ENCODE peak calls at places on chromosome 22, in four cellular contexts. One of them, this sample, is unnamed.

GRCh38 chr22:23225724-23226496 is 45.6 kb downstream of the BCR start:
- DNase-seq in GM23338: no peak
- DNase-seq in upper lobe of right lung: peak; percentile 85
- DNase-seq in brain microvascular endothelial cell: peak; percentile 21
- DNase-seq in this sample: no peak

GRCh38 chr22:18987765-18988164 is 51.7 kb upstream of the PRODH start:
- DNase-seq in GM23338: peak; percentile 87
- DNase-seq in upper lobe of right lung: peak; percentile 68
- DNase-seq in brain microvascular endothelial cell: no peak
- DNase-seq in this sample: no peak

GRCh38 chr22:39349506-39349966 is 255 bp upstream of the SYNGR1 start:
- DNase-seq in GM23338: peak; percentile 77
- DNase-seq in upper lobe of right lung: no peak
- DNase-seq in brain microvascular endothelial cell: no peak
- DNase-seq in this sample: no peak

GRCh38 chr22:20807315-20807752 is 33.4 kb downstream of the SERPIND1 start:
- DNase-seq in GM23338: no peak
- DNase-seq in upper lobe of right lung: no peak
- DNase-seq in brain microvascular endothelial cell: peak; percentile 81
- DNase-seq in this sample: peak; percentile 26

GRCh38 chr22:20579273-20580120 is 72.1 kb downstream of the MED15 start:
- DNase-seq in GM23338: no peak
- DNase-seq in upper lobe of right lung: no peak
- DNase-seq in brain microvascular endothelial cell: no peak
- DNase-seq in this sample: no peak

GRCh38 chr22:29625090-29625825 is 21.8 kb downstream of the NF2 start:
- DNase-seq in GM23338: peak; percentile 61
- DNase-seq in upper lobe of right lung: no peak
- DNase-seq in brain microvascular endothelial cell: peak; percentile 68
- DNase-seq in this sample: no peak

GRCh38 chr22:43342347-43343261 is 568 bp downstream of the SCUBE1 start:
- DNase-seq in GM23338: peak; percentile 47
- DNase-seq in upper lobe of right lung: no peak
- DNase-seq in brain microvascular endothelial cell: no peak
- DNase-seq in this sample: no peak

GRCh38 chr22:28442264-28442950 is 237.2 kb downstream of the TTC28 start:
- DNase-seq in GM23338: peak; percentile 93
- DNase-seq in upper lobe of right lung: peak; percentile 92
- DNase-seq in brain microvascular endothelial cell: peak; percentile 54
- DNase-seq in this sample: peak; percentile 94

GRCh38 chr22:23219787-23220484 is 39.6 kb downstream of the BCR start:
- DNase-seq in GM23338: no peak
- DNase-seq in upper lobe of right lung: peak; percentile 77
- DNase-seq in brain microvascular endothelial cell: peak; percentile 53
- DNase-seq in this sample: peak; percentile 66

GRCh38 chr22:32901925-32902324 is 100.4 kb downstream of the TIMP3 start:
- DNase-seq in GM23338: no peak
- DNase-seq in upper lobe of right lung: no peak
- DNase-seq in brain microvascular endothelial cell: no peak
- DNase-seq in this sample: no peak
- TF ChIP-seq CTCF in GM23338: peak; percentile 38
- TF ChIP-seq CTCF in upper lobe of right lung: no peak
- TF ChIP-seq CTCF in brain microvascular endothelial cell: no peak
- TF ChIP-seq CTCF in this sample: peak; percentile 39

GRCh38 chr22:37130031-37130430 is 19.7 kb downstream of the IL2RB start:
- DNase-seq in GM23338: no peak
- DNase-seq in upper lobe of right lung: no peak
- DNase-seq in brain microvascular endothelial cell: no peak
- DNase-seq in this sample: no peak

GRCh38 chr22:37126383-37126782 is 16.9 kb upstream of the TMPRSS6 start:
- DNase-seq in GM23338: peak; percentile 55
- DNase-seq in upper lobe of right lung: no peak
- DNase-seq in brain microvascular endothelial cell: no peak
- DNase-seq in this sample: no peak

GRCh38 chr22:37127350-37127878 is 17.9 kb upstream of the TMPRSS6 start:
- DNase-seq in GM23338: no peak
- DNase-seq in upper lobe of right lung: no peak
- DNase-seq in brain microvascular endothelial cell: no peak
- DNase-seq in this sample: no peak

GRCh38 chr22:37128555-37129281 is 19.2 kb upstream of the TMPRSS6 start:
- DNase-seq in GM23338: no peak
- DNase-seq in upper lobe of right lung: no peak
- DNase-seq in brain microvascular endothelial cell: no peak
- DNase-seq in this sample: no peak

DNA sequence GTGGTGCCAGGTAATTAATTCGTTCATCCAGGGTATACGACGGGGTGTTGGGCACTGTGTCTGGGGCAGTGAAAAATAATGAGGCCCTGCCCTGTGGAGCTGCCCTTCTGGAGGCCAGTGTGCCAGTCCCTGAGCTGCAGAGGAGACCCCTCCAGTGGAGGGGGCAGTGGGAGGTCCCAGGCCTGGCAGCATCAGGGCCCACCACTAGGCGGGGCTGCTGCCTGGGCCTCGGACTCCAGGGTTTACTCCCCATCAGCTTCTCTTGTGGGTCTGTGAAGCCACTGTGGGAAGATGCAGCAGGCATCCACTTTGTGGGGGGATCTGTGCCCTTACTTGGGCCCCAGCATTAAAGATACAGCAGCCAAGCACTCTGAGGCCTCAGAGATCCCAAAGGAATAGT is 17.4 kb upstream of the TMPRSS6 start:
- DNase-seq in GM23338: peak; percentile 33
- DNase-seq in upper lobe of right lung: no peak
- DNase-seq in brain microvascular endothelial cell: no peak
- DNase-seq in this sample: no peak
- TF ChIP-seq CTCF in GM23338: peak; percentile 63
- TF ChIP-seq CTCF in upper lobe of right lung: peak; percentile 20
- TF ChIP-seq CTCF in brain microvascular endothelial cell: peak; percentile 45
- TF ChIP-seq CTCF in this sample: peak; percentile 55

GRCh38 chr22:41762980-41763779 is 37.3 kb upstream of the CCDC134 start:
- DNase-seq in GM23338: peak; percentile 94
- DNase-seq in upper lobe of right lung: no peak
- DNase-seq in brain microvascular endothelial cell: peak; percentile 9
- DNase-seq in this sample: no peak
- TF ChIP-seq CTCF in GM23338: peak; percentile 86
- TF ChIP-seq CTCF in upper lobe of right lung: peak; percentile 30
- TF ChIP-seq CTCF in brain microvascular endothelial cell: peak; percentile 73
- TF ChIP-seq CTCF in this sample: peak; percentile 65

GRCh38 chr22:42270512-42271190 is at the start of gene TCF20:
- DNase-seq in GM23338: peak; percentile 89
- DNase-seq in upper lobe of right lung: peak; percentile 89
- DNase-seq in brain microvascular endothelial cell: peak; percentile 43
- DNase-seq in this sample: peak; percentile 85

GRCh38 chr22:42270178-42270511 is 308 bp downstream of the TCF20 start:
- DNase-seq in GM23338: peak; percentile 70
- DNase-seq in upper lobe of right lung: no peak
- DNase-seq in brain microvascular endothelial cell: no peak
- DNase-seq in this sample: no peak

GRCh38 chr22:42271191-42271813 is 849 bp upstream of the TCF20 start:
- DNase-seq in GM23338: no peak
- DNase-seq in upper lobe of right lung: no peak
- DNase-seq in brain microvascular endothelial cell: no peak
- DNase-seq in this sample: no peak

GRCh38 chr22:42268852-42269406 is 1.5 kb downstream of the TCF20 start:
- DNase-seq in GM23338: no peak
- DNase-seq in upper lobe of right lung: no peak
- DNase-seq in brain microvascular endothelial cell: no peak
- DNase-seq in this sample: no peak

DNA sequence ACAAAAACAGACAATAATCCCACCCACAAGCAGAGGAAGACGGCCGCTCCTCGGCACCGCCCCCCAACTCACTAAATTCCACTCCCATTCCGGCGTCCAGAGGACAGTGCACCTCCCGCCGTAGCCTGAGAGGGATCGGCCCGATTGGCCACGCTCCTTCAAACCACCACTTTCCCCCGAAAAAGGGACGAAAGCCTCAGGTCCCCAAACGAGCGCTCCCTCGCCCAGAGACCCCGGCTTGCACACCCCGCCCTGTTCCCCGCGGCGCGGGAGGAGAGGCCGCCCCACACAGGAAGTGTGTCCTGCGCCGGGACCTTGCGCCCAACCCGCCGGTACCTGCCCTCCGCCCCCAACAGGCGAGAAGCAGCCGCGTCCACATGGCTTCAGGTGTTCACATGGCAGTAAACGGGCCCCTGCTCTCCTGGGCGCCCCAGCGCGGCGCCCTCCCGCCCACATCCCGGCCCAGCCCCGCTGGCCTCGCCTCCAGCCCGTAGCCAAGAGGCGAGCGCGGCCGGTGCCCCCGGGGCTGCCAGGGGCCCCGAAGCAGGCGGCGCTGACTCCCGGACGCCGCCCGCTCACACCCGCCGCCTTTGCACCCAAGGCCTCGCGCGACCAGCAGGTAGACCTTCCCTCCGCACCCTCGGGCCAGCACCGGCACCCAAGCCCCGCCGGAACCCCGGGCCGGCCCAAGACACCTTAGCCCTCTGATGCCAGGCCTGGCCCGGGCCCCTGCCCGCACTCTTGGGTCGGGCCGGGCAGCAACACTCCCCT is 861 bp downstream of the TCF20 start:
- DNase-seq in GM23338: peak; percentile 84
- DNase-seq in upper lobe of right lung: peak; percentile 88
- DNase-seq in brain microvascular endothelial cell: no peak
- DNase-seq in this sample: no peak
- TF ChIP-seq CTCF in GM23338: no peak
- TF ChIP-seq CTCF in upper lobe of right lung: no peak
- TF ChIP-seq CTCF in brain microvascular endothelial cell: no peak
- TF ChIP-seq CTCF in this sample: peak; percentile 19

GRCh38 chr22:35739642-35740041 is 22.0 kb downstream of the APOL5 start:
- DNase-seq in GM23338: peak; percentile 50
- DNase-seq in upper lobe of right lung: no peak
- DNase-seq in brain microvascular endothelial cell: no peak
- DNase-seq in this sample: no peak
- TF ChIP-seq CTCF in GM23338: peak; percentile 37
- TF ChIP-seq CTCF in upper lobe of right lung: no peak
- TF ChIP-seq CTCF in brain microvascular endothelial cell: peak; percentile 55
- TF ChIP-seq CTCF in this sample: peak; percentile 55

GRCh38 chr22:46051646-46052045 is 74.7 kb upstream of the WNT7B start:
- DNase-seq in GM23338: no peak
- DNase-seq in upper lobe of right lung: peak; percentile 31
- DNase-seq in brain microvascular endothelial cell: no peak
- DNase-seq in this sample: peak; percentile 48

GRCh38 chr22:46049726-46050450 is 72.9 kb upstream of the WNT7B start:
- DNase-seq in GM23338: no peak
- DNase-seq in upper lobe of right lung: peak; percentile 61
- DNase-seq in brain microvascular endothelial cell: no peak
- DNase-seq in this sample: peak; percentile 72

GRCh38 chr22:46050916-46051614 is 74.1 kb upstream of the WNT7B start:
- DNase-seq in GM23338: no peak
- DNase-seq in upper lobe of right lung: peak; percentile 54
- DNase-seq in brain microvascular endothelial cell: no peak
- DNase-seq in this sample: peak; percentile 69

GRCh38 chr22:46052331-46052771 is 75.4 kb upstream of the WNT7B start:
- DNase-seq in GM23338: no peak
- DNase-seq in upper lobe of right lung: peak; percentile 63
- DNase-seq in brain microvascular endothelial cell: no peak
- DNase-seq in this sample: peak; percentile 43

DNA sequence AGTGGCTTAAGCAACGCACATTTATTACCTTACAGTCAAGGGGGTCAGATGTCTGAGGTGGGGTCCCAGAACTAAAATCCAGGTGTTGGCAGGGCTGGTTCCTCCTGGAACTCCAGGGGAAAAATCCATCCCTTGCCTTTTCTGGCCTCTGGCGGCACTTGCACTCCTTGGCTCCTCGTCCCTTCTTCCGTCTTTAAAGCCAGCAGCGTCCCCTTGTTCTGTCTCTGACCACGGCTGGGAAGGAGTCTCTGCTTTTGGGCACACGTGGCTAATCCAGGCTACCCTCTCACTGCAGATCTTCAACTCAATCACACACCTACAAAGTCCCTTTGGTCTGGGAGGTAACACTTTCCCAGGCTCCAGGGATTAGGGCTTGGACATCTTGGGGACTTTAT is 73.5 kb upstream of the WNT7B start:
- DNase-seq in GM23338: no peak
- DNase-seq in upper lobe of right lung: no peak
- DNase-seq in brain microvascular endothelial cell: no peak
- DNase-seq in this sample: peak; percentile 37
- TF ChIP-seq CTCF in GM23338: no peak
- TF ChIP-seq CTCF in upper lobe of right lung: no peak
- TF ChIP-seq CTCF in brain microvascular endothelial cell: no peak
- TF ChIP-seq CTCF in this sample: no peak

GRCh38 chr22:44669725-44670027 is 32.3 kb upstream of the PRR5 start:
- DNase-seq in GM23338: peak; percentile 66
- DNase-seq in upper lobe of right lung: no peak
- DNase-seq in brain microvascular endothelial cell: no peak
- DNase-seq in this sample: no peak
- TF ChIP-seq CTCF in GM23338: peak; percentile 72
- TF ChIP-seq CTCF in upper lobe of right lung: peak; percentile 22
- TF ChIP-seq CTCF in brain microvascular endothelial cell: peak; percentile 55
- TF ChIP-seq CTCF in this sample: peak; percentile 65

DNA sequence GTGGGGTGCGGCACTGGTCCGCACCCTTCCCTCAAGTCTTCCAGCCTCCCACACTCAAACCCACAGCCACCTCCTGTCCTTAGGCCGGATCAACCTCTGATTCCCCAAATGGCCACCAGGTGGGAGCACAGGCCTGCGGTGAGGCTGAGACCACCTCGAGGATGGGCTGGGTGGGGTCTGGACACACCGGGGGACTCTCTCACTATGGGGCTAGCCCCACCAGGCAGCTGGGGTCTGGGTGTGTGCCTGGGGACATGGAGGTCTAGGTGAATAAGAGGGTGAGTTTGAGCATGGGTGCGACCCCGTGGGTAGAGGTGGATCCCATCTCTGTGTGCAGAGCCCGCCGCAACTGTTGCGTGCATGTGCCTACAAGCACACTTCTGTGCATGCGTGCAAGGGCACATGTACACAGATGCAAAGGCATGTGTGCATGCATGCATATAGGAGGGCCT is 32.6 kb downstream of the MYO18B start:
- DNase-seq in GM23338: peak; percentile 82
- DNase-seq in upper lobe of right lung: no peak
- DNase-seq in brain microvascular endothelial cell: no peak
- DNase-seq in this sample: no peak
- TF ChIP-seq CTCF in GM23338: peak; percentile 88
- TF ChIP-seq CTCF in upper lobe of right lung: no peak
- TF ChIP-seq CTCF in brain microvascular endothelial cell: peak; percentile 82
- TF ChIP-seq CTCF in this sample: peak; percentile 75

DNA sequence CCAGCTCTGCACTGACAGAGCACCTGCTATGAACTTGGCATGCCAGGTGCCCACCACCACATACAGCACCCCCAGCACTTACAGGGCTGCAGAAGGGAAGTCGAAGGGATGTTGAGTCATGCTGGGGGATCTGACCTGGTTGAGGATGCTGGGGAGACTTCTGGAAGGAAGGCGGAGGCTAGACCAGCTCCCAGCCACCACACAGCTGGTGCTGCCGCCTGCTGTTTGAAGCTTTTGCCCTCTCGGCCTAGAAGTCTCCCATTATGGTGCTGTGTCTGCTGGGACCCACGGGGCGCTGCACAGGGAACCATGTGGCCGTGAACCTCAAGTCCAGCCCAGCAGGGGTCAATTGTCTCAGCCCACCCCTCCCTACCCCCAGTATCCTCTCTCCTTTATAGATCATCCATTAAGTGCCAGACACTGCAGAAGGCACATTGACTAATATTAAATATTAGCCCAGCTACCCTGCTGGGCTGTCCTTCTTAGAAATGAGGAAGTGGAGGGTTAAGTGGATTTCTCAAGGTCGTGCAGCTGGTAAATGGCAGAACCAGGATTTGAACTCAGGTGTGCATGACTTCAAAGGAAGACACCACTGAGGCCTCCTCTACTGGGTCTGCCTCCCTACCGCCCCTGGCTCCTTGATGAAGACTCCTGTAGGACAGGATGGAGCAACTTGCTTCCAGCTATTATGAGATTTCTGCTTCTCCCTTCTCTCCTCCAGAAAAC is 49.7 kb downstream of the CYTH4 start:
- DNase-seq in GM23338: no peak
- DNase-seq in upper lobe of right lung: no peak
- DNase-seq in brain microvascular endothelial cell: no peak
- DNase-seq in this sample: no peak
- TF ChIP-seq CTCF in GM23338: no peak
- TF ChIP-seq CTCF in upper lobe of right lung: no peak
- TF ChIP-seq CTCF in brain microvascular endothelial cell: peak; percentile 50
- TF ChIP-seq CTCF in this sample: no peak